ENCODE peak calls at places on chromosomes 3 and 15, in five cellular contexts. One of them, this sample, is unnamed.

GRCh38 chr3:64152676-64153466 is 72.4 kb downstream of the PRICKLE2 start:
- DNase-seq in effector memory CD8-positive, alpha-beta T cell: no peak
- DNase-seq in fibroblast of gingiva: no peak
- DNase-seq in psoas muscle: no peak
- DNase-seq in AG09309: no peak
- DNase-seq in this sample: no peak

GRCh38 chr3:142931222-142931621 is 32.3 kb downstream of the PAQR9 start:
- DNase-seq in fibroblast of gingiva: no peak
- DNase-seq in effector memory CD8-positive, alpha-beta T cell: peak; percentile 12
- DNase-seq in AG09309: no peak
- DNase-seq in psoas muscle: no peak
- DNase-seq in this sample: no peak

GRCh38 chr3:22836131-22836530 is 367.0 kb upstream of the UBE2E2 start:
- DNase-seq in AG09309: no peak
- DNase-seq in effector memory CD8-positive, alpha-beta T cell: no peak
- DNase-seq in fibroblast of gingiva: no peak
- DNase-seq in psoas muscle: no peak
- DNase-seq in this sample: no peak

GRCh38 chr3:85003479-85003878 is 44.7 kb downstream of the CADM2 start:
- DNase-seq in effector memory CD8-positive, alpha-beta T cell: no peak
- DNase-seq in AG09309: no peak
- DNase-seq in fibroblast of gingiva: peak; percentile 30
- DNase-seq in psoas muscle: no peak
- DNase-seq in this sample: no peak

GRCh38 chr3:71614426-71614825 is 30.9 kb upstream of the FOXP1 start:
- DNase-seq in effector memory CD8-positive, alpha-beta T cell: no peak
- DNase-seq in psoas muscle: no peak
- DNase-seq in AG09309: no peak
- DNase-seq in fibroblast of gingiva: no peak
- DNase-seq in this sample: no peak

GRCh38 chr15:35719964-35720507 is 174.1 kb upstream of the DPH6 start:
- DNase-seq in AG09309: no peak
- DNase-seq in psoas muscle: no peak
- DNase-seq in effector memory CD8-positive, alpha-beta T cell: no peak
- DNase-seq in fibroblast of gingiva: no peak
- DNase-seq in this sample: no peak

GRCh38 chr3:32733631-32734229 is 48.7 kb downstream of the CNOT10 start:
- DNase-seq in effector memory CD8-positive, alpha-beta T cell: no peak
- DNase-seq in psoas muscle: no peak
- DNase-seq in fibroblast of gingiva: peak; percentile 42
- DNase-seq in AG09309: peak; percentile 11
- DNase-seq in this sample: no peak

GRCh38 chr15:48682949-48683651 is 37.6 kb upstream of the FBN1 start:
- DNase-seq in effector memory CD8-positive, alpha-beta T cell: no peak
- DNase-seq in fibroblast of gingiva: peak; percentile 84
- DNase-seq in AG09309: no peak
- DNase-seq in psoas muscle: peak; percentile 72
- DNase-seq in this sample: no peak

GRCh38 chr3:32438596-32439344 is 47.1 kb downstream of the CMTM7 start:
- DNase-seq in effector memory CD8-positive, alpha-beta T cell: no peak
- DNase-seq in AG09309: no peak
- DNase-seq in psoas muscle: no peak
- DNase-seq in fibroblast of gingiva: no peak
- DNase-seq in this sample: no peak

GRCh38 chr3:51819709-51820406 is 40.8 kb upstream of the IQCF6 start:
- DNase-seq in AG09309: no peak
- DNase-seq in effector memory CD8-positive, alpha-beta T cell: no peak
- DNase-seq in psoas muscle: no peak
- DNase-seq in fibroblast of gingiva: no peak
- DNase-seq in this sample: no peak

GRCh38 chr3:59442056-59442455 is 392.2 kb upstream of the CFAP20DC start:
- DNase-seq in fibroblast of gingiva: no peak
- DNase-seq in AG09309: no peak
- DNase-seq in psoas muscle: no peak
- DNase-seq in effector memory CD8-positive, alpha-beta T cell: no peak
- DNase-seq in this sample: no peak

GRCh38 chr3:55461896-55462295 is 25.2 kb downstream of the WNT5A start:
- DNase-seq in AG09309: no peak
- DNase-seq in effector memory CD8-positive, alpha-beta T cell: no peak
- DNase-seq in psoas muscle: no peak
- DNase-seq in fibroblast of gingiva: no peak
- DNase-seq in this sample: no peak

GRCh38 chr3:5005367-5005766 is 26.1 kb downstream of the BHLHE40 start:
- DNase-seq in AG09309: no peak
- DNase-seq in psoas muscle: no peak
- DNase-seq in effector memory CD8-positive, alpha-beta T cell: no peak
- DNase-seq in fibroblast of gingiva: no peak
- DNase-seq in this sample: no peak

GRCh38 chr3:135688003-135688402 is 277.5 kb upstream of the PPP2R3A start:
- DNase-seq in AG09309: no peak
- DNase-seq in fibroblast of gingiva: no peak
- DNase-seq in effector memory CD8-positive, alpha-beta T cell: no peak
- DNase-seq in psoas muscle: no peak
- DNase-seq in this sample: no peak

GRCh38 chr3:160870327-160870726 is 114.3 kb downstream of the PPM1L start:
- DNase-seq in effector memory CD8-positive, alpha-beta T cell: no peak
- DNase-seq in psoas muscle: no peak
- DNase-seq in AG09309: no peak
- DNase-seq in fibroblast of gingiva: no peak
- DNase-seq in this sample: no peak

GRCh38 chr15:83657549-83657948 is 3.6 kb downstream of the ADAMTSL3 start:
- DNase-seq in effector memory CD8-positive, alpha-beta T cell: no peak
- DNase-seq in AG09309: no peak
- DNase-seq in fibroblast of gingiva: no peak
- DNase-seq in psoas muscle: no peak
- DNase-seq in this sample: no peak

GRCh38 chr3:11671648-11672100 is 28.0 kb upstream of the VGLL4 start:
- DNase-seq in AG09309: peak; percentile 34
- DNase-seq in effector memory CD8-positive, alpha-beta T cell: no peak
- DNase-seq in fibroblast of gingiva: peak; percentile 56
- DNase-seq in psoas muscle: no peak
- DNase-seq in this sample: no peak

GRCh38 chr3:3618624-3619023 is 180.6 kb upstream of the LRRN1 start:
- DNase-seq in AG09309: no peak
- DNase-seq in psoas muscle: no peak
- DNase-seq in effector memory CD8-positive, alpha-beta T cell: no peak
- DNase-seq in fibroblast of gingiva: no peak
- DNase-seq in this sample: no peak

GRCh38 chr3:140442621-140443020 is 235.2 kb upstream of the TRIM42 start:
- DNase-seq in psoas muscle: no peak
- DNase-seq in fibroblast of gingiva: no peak
- DNase-seq in AG09309: no peak
- DNase-seq in effector memory CD8-positive, alpha-beta T cell: no peak
- DNase-seq in this sample: no peak

GRCh38 chr15:91670108-91670507 is 183.4 kb upstream of the SLCO3A1 start:
- DNase-seq in AG09309: no peak
- DNase-seq in fibroblast of gingiva: no peak
- DNase-seq in effector memory CD8-positive, alpha-beta T cell: no peak
- DNase-seq in psoas muscle: no peak
- DNase-seq in this sample: no peak

GRCh38 chr3:157393076-157393475 is 43.6 kb upstream of the PTX3 start:
- DNase-seq in AG09309: no peak
- DNase-seq in effector memory CD8-positive, alpha-beta T cell: no peak
- DNase-seq in psoas muscle: no peak
- DNase-seq in fibroblast of gingiva: no peak
- DNase-seq in this sample: no peak

GRCh38 chr3:14093831-14094230 is 30.8 kb downstream of the CHCHD4 start:
- DNase-seq in effector memory CD8-positive, alpha-beta T cell: no peak
- DNase-seq in AG09309: no peak
- DNase-seq in fibroblast of gingiva: no peak
- DNase-seq in psoas muscle: no peak
- DNase-seq in this sample: no peak